ENCODE peak calls at places on chromosomes 1 and 21, in five cellular contexts. L is tibial artery, W is ascending aorta, S is AG04450, B is vagina. C is an unnamed sample.

GRCh38 chr1:177973585-177973984 is 3.7 kb upstream of the SEC16B start:
- DNase-seq in S (no peak), L (no peak), B (no peak), W (no peak), C (no peak)

GRCh38 chr21:28419110-28419509 is 573.6 kb downstream of the LTN1 start:
- DNase-seq in B (no peak), W (no peak), L (no peak), S (peak; percentile 56), C (no peak)

GRCh38 chr1:103948526-103948925 is 198.8 kb downstream of the AMY1C start:
- DNase-seq in B (no peak), L (no peak), S (no peak), W (no peak), C (no peak)

GRCh38 chr1:8107897-8108296 is 81.8 kb upstream of the ERRFI1 start:
- DNase-seq in B (no peak), S (no peak), L (no peak), W (no peak), C (no peak)

GRCh38 chr1:245698860-245699259 is 544.1 kb downstream of the KIF26B start:
- DNase-seq in L (no peak), W (no peak), B (no peak), S (no peak), C (no peak)

GRCh38 chr1:151980287-151981177 is 13.1 kb downstream of the S100A10 start:
- DNase-seq in S (no peak), B (no peak), W (peak; percentile 88), L (peak; percentile 79), C (peak; percentile 76)

GRCh38 chr1:94734963-94735899 is 84.9 kb upstream of the SLC44A3 start:
- DNase-seq in S (peak; percentile 43), W (no peak), L (no peak), B (no peak), C (no peak)

GRCh38 chr1:70264875-70265274 is 43.7 kb downstream of the SRSF11 start:
- DNase-seq in W (no peak), S (no peak), B (no peak), L (no peak), C (no peak)

GRCh38 chr1:246947255-246947654 is 15.5 kb upstream of the AHCTF1 start:
- DNase-seq in W (peak; percentile 94), B (peak; percentile 93), S (no peak), L (peak; percentile 91), C (peak; percentile 85)

DNA sequence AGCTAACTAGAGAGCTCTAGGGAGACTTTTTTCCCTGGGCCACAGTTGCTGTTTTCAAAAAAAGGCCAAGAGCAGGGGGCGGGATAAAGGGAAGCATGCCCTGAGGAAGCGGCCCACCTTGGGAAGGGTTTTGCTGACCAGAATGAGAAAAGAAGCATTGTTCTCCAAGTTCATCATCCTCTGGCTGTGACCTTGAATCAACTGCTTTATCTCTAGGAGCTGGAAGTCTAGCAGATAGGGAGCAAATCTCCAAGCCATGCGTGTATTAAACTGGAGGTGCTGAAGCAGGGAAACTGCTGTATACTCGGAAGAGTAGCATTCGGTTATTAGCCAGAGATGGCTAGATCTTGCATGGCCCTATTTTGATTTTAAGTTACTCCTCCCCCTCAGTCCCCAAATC is 64.8 kb downstream of the ATP2B4 start:
- DNase-seq in W (no peak), L (no peak), B (no peak), S (no peak), C (no peak)
- H3K27ac ChIP-seq in W (peak overlapping the region; percentile 82), L (peak overlapping the region; percentile 86), B (peak overlapping the region; percentile 87), S (peak overlapping the region; percentile 39), C (peak overlapping the region; percentile 78)

GRCh38 chr1:61184035-61184713 is 101.8 kb downstream of the NFIA start:
- DNase-seq in L (peak; percentile 93), W (peak; percentile 96), B (peak; percentile 94), S (peak; percentile 32), C (peak; percentile 92)
- H3K27ac ChIP-seq in L (peak overlapping the region; percentile 84), W (peak overlapping the region; percentile 84), B (peak overlapping the region; percentile 73), S (no peak overlapping the region), C (peak overlapping the region; percentile 87)

DNA sequence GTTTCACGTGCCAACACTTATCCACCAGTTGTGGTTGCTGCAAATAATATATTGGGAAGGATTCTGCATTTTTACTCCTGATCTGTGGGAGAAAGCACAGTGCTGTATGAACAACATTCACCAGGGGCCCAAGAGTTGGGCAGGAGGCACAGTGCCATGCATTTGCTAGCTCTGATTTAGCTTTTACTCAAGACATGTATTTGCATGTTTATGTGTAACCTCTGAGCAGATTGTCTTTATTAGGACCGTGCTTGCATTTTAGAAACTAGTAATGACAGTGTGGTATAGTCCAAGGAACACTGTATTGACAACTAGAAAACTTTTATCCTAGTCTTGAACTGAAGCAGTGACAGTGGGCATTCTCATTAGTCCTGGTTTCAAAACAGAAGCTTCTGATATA is 133.9 kb upstream of the B3GALT2 start:
- DNase-seq in L (no peak), S (no peak), W (no peak), B (no peak), C (no peak)
- H3K27ac ChIP-seq in L (no peak overlapping the region), S (no peak overlapping the region), W (no peak overlapping the region), B (no peak overlapping the region), C (no peak overlapping the region)

DNA sequence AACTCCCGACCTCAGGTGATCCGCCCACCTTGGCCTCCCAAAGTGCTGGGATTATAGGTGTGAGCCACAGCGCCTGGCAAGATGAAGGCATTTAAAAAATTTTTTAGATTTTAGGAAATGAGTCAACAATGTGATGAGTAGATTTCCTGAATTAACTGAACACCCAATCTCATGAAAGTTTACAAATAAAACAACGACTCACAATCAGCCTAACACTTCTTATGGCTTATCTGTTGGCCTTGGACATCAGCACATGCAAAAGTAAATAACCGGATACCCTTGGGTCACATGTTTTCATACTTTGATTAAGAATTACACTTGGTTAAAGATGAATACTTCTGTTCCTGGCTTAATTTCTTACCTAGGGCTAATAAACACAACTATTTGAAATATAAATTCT is 3.0 kb downstream of the GNG12 start:
- DNase-seq in L (no peak), S (no peak), B (no peak), W (no peak), C (no peak)
- H3K27ac ChIP-seq in L (peak overlapping the region; percentile 96), S (no peak overlapping the region), B (peak overlapping the region; percentile 88), W (peak overlapping the region; percentile 96), C (no peak overlapping the region)

DNA sequence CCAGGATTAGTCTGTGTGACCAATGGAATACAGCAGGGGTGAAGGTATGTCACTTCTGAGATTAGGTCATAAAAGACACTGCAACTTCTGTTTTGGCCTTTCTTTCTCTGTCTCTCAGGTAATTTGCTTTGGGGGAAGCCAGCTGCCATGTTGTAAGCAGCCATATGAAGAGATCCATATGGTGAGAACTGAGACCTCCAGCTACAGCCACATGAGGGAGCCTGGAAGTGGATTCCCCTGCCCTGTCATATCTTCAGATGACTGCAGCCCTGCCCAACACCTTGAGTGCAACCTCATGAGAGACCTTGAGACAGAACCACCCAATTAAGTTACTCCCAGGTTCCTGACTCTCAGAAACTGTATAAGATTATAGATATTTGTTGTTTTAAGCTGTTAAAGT is 70.1 kb upstream of the ESRRG start:
- DNase-seq in W (no peak), S (no peak), L (no peak), B (no peak), C (no peak)
- H3K27ac ChIP-seq in W (no peak overlapping the region), S (no peak overlapping the region), L (no peak overlapping the region), B (no peak overlapping the region), C (no peak overlapping the region)

GRCh38 chr1:179127163-179127895 is 45.5 kb downstream of the TOR3A start:
- DNase-seq in B (no peak), S (no peak), L (no peak), W (no peak), C (no peak)

GRCh38 chr1:179128520-179128919 is 46.6 kb downstream of the TOR3A start:
- DNase-seq in L (no peak), W (no peak), B (no peak), S (no peak), C (no peak)

GRCh38 chr1:179121159-179121938 is 39.5 kb downstream of the TOR3A start:
- DNase-seq in B (no peak), W (no peak), L (no peak), S (no peak), C (no peak)

GRCh38 chr1:179126338-179127060 is 44.6 kb downstream of the TOR3A start:
- DNase-seq in S (no peak), B (no peak), W (peak; percentile 84), L (peak; percentile 47), C (no peak)

DNA sequence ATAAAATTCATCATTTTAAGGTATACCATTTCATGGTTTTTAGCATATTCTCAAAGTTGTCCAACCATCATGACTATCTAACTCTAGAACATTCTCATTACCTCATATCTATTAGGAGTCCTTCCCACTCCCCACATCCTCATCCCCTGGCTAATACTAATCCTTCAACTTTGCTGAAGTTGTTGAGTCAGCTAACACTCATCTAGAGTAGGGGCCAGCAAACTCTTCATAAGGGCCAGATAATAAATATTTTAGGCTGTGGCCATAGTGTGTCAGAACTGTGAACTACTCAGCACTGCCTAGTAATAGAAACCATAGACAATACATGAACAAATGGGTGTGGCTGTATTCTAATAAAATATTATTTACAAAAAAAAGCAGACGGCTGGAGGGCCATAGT is 43.0 kb downstream of the TOR3A start:
- DNase-seq in W (no peak), S (no peak), B (no peak), L (no peak), C (no peak)
- H3K27ac ChIP-seq in W (peak overlapping the region; percentile 77), S (no peak overlapping the region), B (no peak overlapping the region), L (no peak overlapping the region), C (no peak overlapping the region)

GRCh38 chr1:204887846-204888245 is 17.2 kb downstream of the NFASC start:
- DNase-seq in L (no peak), W (no peak), S (no peak), B (no peak), C (no peak)

GRCh38 chr1:204885288-204885711 is 14.6 kb downstream of the NFASC start:
- DNase-seq in L (no peak), W (no peak), B (no peak), S (no peak), C (no peak)

GRCh38 chr1:204888294-204888693 is 17.6 kb downstream of the NFASC start:
- DNase-seq in L (no peak), S (no peak), B (no peak), W (no peak), C (no peak)

GRCh38 chr1:204883405-204883804 is 12.7 kb downstream of the NFASC start:
- DNase-seq in S (no peak), W (no peak), B (no peak), L (no peak), C (no peak)

DNA sequence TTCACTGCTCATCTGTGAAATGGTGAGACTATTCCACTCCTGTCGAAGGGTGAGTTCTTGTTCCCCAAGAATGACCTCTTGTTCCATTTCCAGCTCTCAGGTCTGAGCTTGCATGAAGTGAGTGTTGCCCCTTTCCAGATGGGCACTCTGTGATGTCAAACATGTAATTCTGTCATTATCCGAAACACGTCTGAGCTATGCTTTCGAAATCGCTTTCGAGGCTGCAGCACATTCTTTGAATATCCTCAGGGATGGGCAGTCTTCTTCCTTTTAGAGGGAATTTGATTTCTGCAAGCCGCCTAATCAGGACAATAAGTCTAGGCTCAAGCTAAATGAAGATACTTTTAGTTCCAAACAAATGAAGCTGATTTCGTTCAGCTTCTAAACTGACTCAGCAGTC is 15.1 kb downstream of the NFASC start:
- DNase-seq in W (no peak), S (no peak), B (no peak), L (no peak), C (no peak)
- H3K27ac ChIP-seq in W (no peak overlapping the region), S (no peak overlapping the region), B (peak overlapping the region; percentile 50), L (no peak overlapping the region), C (peak overlapping the region; percentile 57)

C was measured in coronary artery.